ENCODE peak calls at places on chromosomes 7 and 10, in seven cellular contexts. E, T, O, B, F, N and V are unnamed samples. For H3K4me1, the result is how much of the 10 kb centered on the place peaks cover.

GRCh38 chr10:101785801-101786200 is 2.6 kb upstream of the NPM3 start:
- DNase-seq in E (no peak), T (no peak), O (no peak), B (no peak), F (no peak), N (no peak), V (no peak)

GRCh38 chr10:36779238-36779846 is 346.1 kb upstream of the ANKRD30A start:
- DNase-seq in E (no peak), T (peak), O (peak), B (peak), F (no peak), N (peak), V (peak)

GRCh38 chr10:116780691-116781205 is 38.4 kb upstream of the HSPA12A start:
- DNase-seq in E (no peak), T (no peak), O (no peak), B (no peak), F (no peak), N (no peak), V (no peak)

GRCh38 chr7:75669579-75669978 is 69.2 kb downstream of the HIP1 start:
- DNase-seq in E (no peak), T (no peak), O (no peak), B (no peak), F (no peak), N (no peak), V (no peak)

GRCh38 chr10:131839351-131839750 is 61.5 kb upstream of the PPP2R2D start:
- DNase-seq in E (no peak), T (no peak), O (no peak), B (no peak), F (no peak), N (no peak), V (no peak)

GRCh38 chr7:138023618-138024333 is 21.9 kb upstream of the CREB3L2 start:
- DNase-seq in E (no peak), T (no peak), O (no peak), B (no peak), F (no peak), N (no peak), V (no peak)

GRCh38 chr7:1081931-1082401 is 5.9 kb upstream of the GPER1 start:
- DNase-seq in E (no peak), T (no peak), O (no peak), B (no peak), F (no peak), N (no peak), V (no peak)

GRCh38 chr7:79520543-79520942 is 67.1 kb upstream of the MAGI2 start:
- DNase-seq in E (no peak), T (no peak), O (no peak), B (no peak), F (no peak), N (no peak), V (no peak)

GRCh38 chr10:62205750-62206399 is 62.8 kb downstream of the RTKN2 start:
- DNase-seq in E (no peak), T (no peak), O (no peak), B (no peak), F (no peak), N (no peak), V (no peak)

GRCh38 chr7:23357190-23358093 is 58.3 kb downstream of the MALSU1 start:
- DNase-seq in E (no peak), T (no peak), O (no peak), B (peak), F (peak), N (no peak), V (no peak)

GRCh38 chr7:571096-572012 is 51.7 kb upstream of the PDGFA start:
- DNase-seq in E (no peak), T (no peak), O (no peak), B (no peak), F (no peak), N (no peak), V (no peak)

GRCh38 chr10:73407495-73407894 is 6.4 kb downstream of the ANXA7 start:
- DNase-seq in E (no peak), T (no peak), O (no peak), B (no peak), F (no peak), N (no peak), V (no peak)
- H3K27ac ChIP-seq in E (no peak), T (no peak), O (no peak), B (no peak), F (no peak), N (no peak), V (no peak)

DNA sequence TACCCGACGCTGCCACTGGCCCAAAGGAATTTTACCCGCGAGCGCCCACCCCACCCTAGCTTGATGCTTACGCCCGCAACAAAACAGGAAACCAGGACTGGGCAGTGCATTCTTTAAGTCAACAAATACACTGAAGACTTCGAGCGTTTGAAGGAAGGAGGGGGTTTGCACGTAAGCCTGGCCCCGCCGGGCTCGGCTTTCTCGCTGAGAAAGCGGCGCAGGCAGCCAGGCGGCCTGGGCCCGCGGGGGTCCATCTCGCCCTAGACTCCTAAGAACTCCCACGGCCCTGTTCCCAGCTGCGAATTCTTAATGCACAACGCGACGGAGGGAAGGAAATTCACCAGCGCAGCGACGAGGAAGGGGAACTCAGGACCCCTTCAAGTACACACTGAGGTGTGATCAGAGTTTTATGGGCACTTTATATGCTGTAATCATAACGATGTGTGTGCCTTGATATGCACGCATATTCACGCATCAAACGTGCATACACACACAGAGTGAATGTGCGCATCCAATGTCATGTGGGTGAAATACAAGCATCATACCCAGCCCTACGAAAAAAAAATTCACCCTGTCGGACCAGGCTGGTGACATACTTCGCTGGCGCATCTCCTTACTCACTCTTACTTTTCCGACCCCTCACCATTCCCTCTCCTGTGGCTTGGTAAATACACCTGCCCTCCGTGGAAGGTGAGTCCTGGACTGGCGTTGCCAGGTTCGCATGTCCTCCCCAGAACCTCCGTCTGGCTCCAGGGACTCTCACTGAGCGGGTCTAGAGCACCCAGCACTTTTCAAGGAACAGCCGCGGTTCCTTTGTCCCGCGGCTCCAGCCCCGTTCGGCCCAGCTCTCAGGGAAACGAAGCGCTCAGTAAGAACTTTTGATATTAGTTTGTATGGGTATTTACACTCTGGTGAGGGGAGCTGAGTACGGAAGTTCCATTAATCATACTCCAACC is 5.7 kb upstream of the HOXA13 start:
- DNase-seq in E (no peak), T (no peak), O (peak), B (no peak), F (no peak), N (no peak), V (no peak)
- H3K4me3 ChIP-seq in E (no peak), T (peak), O (peak), B (no peak), F (no peak), N (no peak), V (no peak)

GRCh38 chr10:119318411-119319160 is 111.2 kb downstream of the GRK5 start:
- DNase-seq in E (no peak), T (no peak), O (no peak), B (no peak), F (no peak), N (no peak), V (no peak)

GRCh38 chr10:119316002-119316358 is 108.6 kb downstream of the GRK5 start:
- DNase-seq in E (no peak), T (no peak), O (no peak), B (no peak), F (no peak), N (no peak), V (no peak)

GRCh38 chr10:119314486-119314885 is 107.1 kb downstream of the GRK5 start:
- DNase-seq in E (no peak), T (no peak), O (no peak), B (no peak), F (no peak), N (no peak), V (no peak)

GRCh38 chr10:119315128-119316001 is 108.0 kb downstream of the GRK5 start:
- DNase-seq in E (no peak), T (peak), O (peak), B (no peak), F (peak), N (no peak), V (peak)

DNA sequence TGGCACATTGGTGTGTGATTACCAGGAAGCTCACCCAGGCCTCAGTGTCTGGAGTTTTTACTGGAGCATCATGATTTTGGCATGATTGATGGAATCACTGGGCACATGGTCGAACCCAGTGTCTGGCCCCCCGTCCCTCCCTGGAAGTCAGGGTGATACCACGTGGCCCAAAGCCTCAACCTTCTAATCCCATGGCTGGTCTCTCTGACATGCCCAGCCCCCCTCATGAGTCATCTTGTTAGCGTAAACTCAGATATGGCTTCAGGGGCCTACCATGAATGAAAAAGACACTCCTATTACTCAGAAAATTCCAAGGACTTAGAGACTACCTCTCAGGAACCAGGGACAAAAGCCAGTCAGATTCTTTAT is 109.3 kb downstream of the GRK5 start:
- DNase-seq in E (no peak), T (no peak), O (peak), B (no peak), F (peak), N (no peak), V (no peak)
- H3K4me1 ChIP-seq in E (half or more), T (under half), O (under half), B (under half), F (half or more), N (under half), V (under half)

GRCh38 chr7:47488969-47489342 is 93.0 kb downstream of the TNS3 start:
- DNase-seq in E (no peak), T (no peak), O (peak), B (no peak), F (no peak), N (no peak), V (no peak)
- H3K27ac ChIP-seq in E (peak), T (no peak), O (peak), B (peak), F (no peak), N (peak), V (no peak)

GRCh38 chr7:12540850-12541249 is 29.7 kb upstream of the SCIN start:
- DNase-seq in E (no peak), T (no peak), O (no peak), B (no peak), F (no peak), N (no peak), V (no peak)
- H3K4me3 ChIP-seq in E (no peak), T (no peak), O (no peak), B (no peak), F (no peak), N (no peak), V (no peak)